ENCODE peak calls at places on chromosomes 7 and 10, in four cellular contexts. J, Q, A and E are unnamed samples.

GRCh38 chr10:110501142-110501937 is 3.6 kb downstream of the DUSP5 start:
- DNase-seq in J (peak), Q (peak), A (peak), E (peak)

GRCh38 chr7:56009695-56010094 is 41.5 kb downstream of the PSPH start:
- DNase-seq in J (no peak), Q (peak), A (peak), E (no peak)

GRCh38 chr7:28533731-28534531 is 121.6 kb downstream of the CREB5 start:
- DNase-seq in J (peak), Q (peak), A (no peak), E (no peak)

GRCh38 chr10:63318491-63318890 is 147.3 kb downstream of the JMJD1C start:
- DNase-seq in J (no peak), Q (no peak), A (no peak), E (no peak)

GRCh38 chr10:22503315-22504090 is 158.2 kb downstream of the SPAG6 start:
- DNase-seq in J (no peak), Q (no peak), A (no peak), E (no peak)

GRCh38 chr7:131231381-131232220 is 96.1 kb upstream of the MKLN1 start:
- DNase-seq in J (peak), Q (peak), A (peak), E (peak)

GRCh38 chr7:22452142-22452763 is 47.7 kb downstream of the STEAP1B start:
- DNase-seq in J (no peak), Q (peak), A (peak), E (no peak)

GRCh38 chr10:24901686-24902399 is 50.6 kb downstream of the PRTFDC1 start:
- DNase-seq in J (peak), Q (peak), A (peak), E (no peak)

GRCh38 chr10:514137-514671 is 175.3 kb downstream of the DIP2C start:
- DNase-seq in J (no peak), Q (no peak), A (peak), E (no peak)

GRCh38 chr10:3091921-3092320 is 24.6 kb downstream of the PFKP start:
- DNase-seq in J (no peak), Q (no peak), A (no peak), E (no peak)

GRCh38 chr7:2725178-2726105 is 37.4 kb downstream of the AMZ1 start:
- DNase-seq in J (no peak), Q (no peak), A (peak), E (no peak)

GRCh38 chr10:17989908-17990767 is 38.4 kb downstream of the SLC39A12 start:
- DNase-seq in J (no peak), Q (peak), A (no peak), E (no peak)

GRCh38 chr10:22475857-22476600 is 130.7 kb downstream of the SPAG6 start:
- DNase-seq in J (no peak), Q (no peak), A (no peak), E (no peak)

GRCh38 chr7:82839555-82839954 is 323.1 kb downstream of the PCLO start:
- DNase-seq in J (no peak), Q (no peak), A (no peak), E (no peak)

GRCh38 chr10:14653271-14654161 is 121.2 kb downstream of the FAM107B start:
- DNase-seq in J (peak), Q (peak), A (peak), E (no peak)

GRCh38 chr10:11610151-11610854 is 1.1 kb downstream of the USP6NL start:
- DNase-seq in J (no peak), Q (peak), A (no peak), E (no peak)

GRCh38 chr7:105664816-105665525 is 83.7 kb upstream of the EFCAB10 start:
- DNase-seq in J (no peak), Q (peak), A (no peak), E (no peak)

GRCh38 chr7:25959168-25959734 is 192.7 kb upstream of the NFE2L3 start:
- DNase-seq in J (no peak), Q (no peak), A (no peak), E (no peak)

GRCh38 chr7:84195295-84196006 is 862 bp upstream of the SEMA3A start:
- DNase-seq in J (no peak), Q (peak), A (no peak), E (no peak)

GRCh38 chr7:71290382-71290781 is 158.4 kb downstream of the GALNT17 start:
- DNase-seq in J (no peak), Q (no peak), A (no peak), E (no peak)

GRCh38 chr7:1670894-1671875 is 1.1 kb downstream of the ELFN1 start:
- DNase-seq in J (peak), Q (no peak), A (no peak), E (no peak)

GRCh38 chr7:133481676-133482075 is 228.8 kb downstream of the EXOC4 start:
- DNase-seq in J (no peak), Q (peak), A (no peak), E (no peak)

GRCh38 chr10:36236931-36237330 is 594.8 kb upstream of the FZD8 start:
- DNase-seq in J (no peak), Q (no peak), A (no peak), E (no peak)

GRCh38 chr10:79282388-79282787 is 64.9 kb upstream of the PPIF start:
- DNase-seq in J (no peak), Q (no peak), A (no peak), E (no peak)

GRCh38 chr7:34756691-34757090 is 98.7 kb downstream of the NPSR1 start:
- DNase-seq in J (no peak), Q (no peak), A (no peak), E (no peak)